ENCODE peak calls at places on chromosome 3, in nine cellular contexts. V is upper lobe of left lung; L is Peyer's patch; Y is left lung; A is fibroblast of lung; P is CD8-positive, alpha-beta memory T cell; X is colonic mucosa; H is astrocyte; R is CD4-positive, alpha-beta memory T cell. U is an unnamed sample. For H3K36me3, the result is how much of the 10 kb centered on the place peaks cover.

GRCh38 chr3:76735153-76735552 is 304.7 kb upstream of the ROBO2 start:
- DNase-seq in V (no peak), L (no peak), Y (no peak), A (no peak), P (no peak), X (no peak), H (no peak), R (no peak), U (peak)

GRCh38 chr3:52437326-52438103 is 7.4 kb downstream of the SEMA3G start:
- DNase-seq in V (peak), L (peak), Y (peak), A (no peak), P (no peak), X (peak), H (no peak), R (no peak), U (no peak)

GRCh38 chr3:119790369-119790768 is 8.5 kb downstream of the NR1I2 start:
- DNase-seq in V (no peak), L (no peak), Y (no peak), A (no peak), P (no peak), X (no peak), H (no peak), R (no peak), U (no peak)

GRCh38 chr3:139113766-139114165 is 69.1 kb upstream of the PRR23C start:
- DNase-seq in V (no peak), L (no peak), Y (no peak), A (no peak), P (no peak), X (no peak), H (no peak), R (no peak), U (no peak)

GRCh38 chr3:59186735-59187134 is 136.9 kb upstream of the CFAP20DC start:
- DNase-seq in V (no peak), L (no peak), Y (no peak), A (no peak), P (no peak), X (no peak), H (no peak), R (no peak), U (no peak)

GRCh38 chr3:31959951-31960792 is 20.9 kb downstream of the OSBPL10 start:
- DNase-seq in V (no peak), L (no peak), Y (no peak), A (peak), P (no peak), X (peak), H (peak), R (no peak), U (no peak)

GRCh38 chr3:170734043-170734736 is 135.8 kb downstream of the RPL22L1 start:
- DNase-seq in V (no peak), L (no peak), Y (no peak), A (no peak), P (no peak), X (no peak), H (no peak), R (no peak), U (no peak)

GRCh38 chr3:61821823-61822251 is 260.5 kb downstream of the PTPRG start:
- DNase-seq in V (no peak), L (no peak), Y (no peak), A (peak), P (no peak), X (no peak), H (peak), R (no peak), U (no peak)

GRCh38 chr3:195897081-195897852 is 11.1 kb downstream of the TNK2 start:
- DNase-seq in V (peak), L (no peak), Y (no peak), A (peak), P (no peak), X (no peak), H (peak), R (no peak), U (no peak)

GRCh38 chr3:131503328-131503650 is 518 bp upstream of the MRPL3 start:
- DNase-seq in V (no peak), L (no peak), Y (no peak), A (no peak), P (no peak), X (no peak), H (no peak), R (no peak), U (no peak)

GRCh38 chr3:188211476-188211875 is 57.5 kb downstream of the LPP start:
- DNase-seq in V (no peak), L (no peak), Y (no peak), A (peak), P (no peak), X (no peak), H (peak), R (no peak), U (no peak)

GRCh38 chr3:56309465-56309864 is 158.8 kb downstream of the ERC2 start:
- DNase-seq in V (no peak), L (no peak), Y (no peak), A (no peak), P (no peak), X (no peak), H (no peak), R (no peak), U (no peak)

GRCh38 chr3:118987466-118987865 is 47.2 kb downstream of the IGSF11 start:
- DNase-seq in V (no peak), L (no peak), Y (peak), A (peak), P (no peak), X (peak), H (peak), R (no peak), U (peak)

GRCh38 chr3:149277338-149277813 is 55.7 kb upstream of the CP start:
- DNase-seq in V (no peak), L (no peak), Y (no peak), A (peak), P (no peak), X (peak), H (peak), R (peak), U (no peak)

DNA sequence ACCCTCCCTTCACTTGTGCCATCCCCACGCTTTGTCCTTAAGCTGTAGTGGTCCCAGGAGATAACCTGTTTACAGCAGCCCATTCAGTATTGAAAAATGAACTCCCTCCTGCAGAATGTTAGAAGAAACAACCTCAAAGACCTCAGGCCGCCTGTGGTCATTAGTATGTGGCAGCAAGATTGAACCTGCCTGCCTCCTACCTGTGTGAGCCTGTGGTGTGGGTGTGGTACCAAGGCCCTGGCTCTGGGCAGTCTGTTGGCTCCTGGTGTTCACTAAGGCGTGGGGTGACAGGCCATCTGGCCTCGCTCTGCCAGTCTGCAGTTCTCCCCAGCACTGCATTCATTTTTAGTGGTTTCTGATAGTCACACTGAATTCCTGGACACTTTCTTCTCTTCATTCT is 21.0 kb downstream of the LSM3 start:
- DNase-seq in V (no peak), L (no peak), Y (no peak), A (no peak), P (no peak), X (no peak), H (no peak), R (no peak), U (no peak)
- H3K36me3 ChIP-seq in V (under half), L (under half), Y (under half), A (under half), P (under half), X (under half), H (under half), R (under half), U (under half)

GRCh38 chr3:65811917-65812316 is 226.8 kb downstream of the MAGI1 start:
- DNase-seq in V (no peak), L (no peak), Y (no peak), A (peak), P (no peak), X (no peak), H (peak), R (no peak), U (no peak)

GRCh38 chr3:65810277-65810676 is 228.4 kb downstream of the MAGI1 start:
- DNase-seq in V (no peak), L (no peak), Y (no peak), A (no peak), P (no peak), X (no peak), H (no peak), R (no peak), U (no peak)

GRCh38 chr3:65808407-65808806 is 230.3 kb downstream of the MAGI1 start:
- DNase-seq in V (no peak), L (no peak), Y (no peak), A (no peak), P (no peak), X (no peak), H (no peak), R (no peak), U (no peak)

GRCh38 chr3:65809641-65810150 is 229.0 kb downstream of the MAGI1 start:
- DNase-seq in V (no peak), L (no peak), Y (no peak), A (no peak), P (no peak), X (no peak), H (no peak), R (no peak), U (no peak)

GRCh38 chr3:65811050-65811766 is 227.5 kb downstream of the MAGI1 start:
- DNase-seq in V (no peak), L (no peak), Y (no peak), A (peak), P (no peak), X (no peak), H (peak), R (no peak), U (no peak)
- H3K27ac ChIP-seq in V (no peak), L (no peak), Y (no peak), A (no peak), P (no peak), X (no peak), H (peak), R (no peak), U (no peak)

GRCh38 chr3:185654758-185655145 is 68.7 kb downstream of the SENP2 start:
- DNase-seq in V (no peak), L (no peak), Y (no peak), A (no peak), P (no peak), X (no peak), H (no peak), R (no peak), U (no peak)

GRCh38 chr3:185655426-185656320 is 69.6 kb downstream of the SENP2 start:
- DNase-seq in V (peak), L (no peak), Y (no peak), A (no peak), P (no peak), X (no peak), H (no peak), R (no peak), U (no peak)

GRCh38 chr3:185657691-185658503 is 71.8 kb downstream of the SENP2 start:
- DNase-seq in V (no peak), L (no peak), Y (no peak), A (no peak), P (no peak), X (no peak), H (no peak), R (no peak), U (no peak)

GRCh38 chr3:185657211-185657610 is 71.1 kb downstream of the SENP2 start:
- DNase-seq in V (no peak), L (no peak), Y (no peak), A (no peak), P (no peak), X (no peak), H (no peak), R (no peak), U (no peak)

GRCh38 chr3:185656321-185656840 is 70.3 kb downstream of the SENP2 start:
- DNase-seq in V (no peak), L (no peak), Y (no peak), A (peak), P (no peak), X (no peak), H (peak), R (no peak), U (peak)
- H3K36me3 ChIP-seq in V (under half), L (under half), Y (under half), A (under half), P (under half), X (under half), H (under half), R (under half), U (under half)

GRCh38 chr3:189941679-189942078 is 179.0 kb downstream of the P3H2 start:
- DNase-seq in V (no peak), L (no peak), Y (no peak), A (peak), P (no peak), X (no peak), H (peak), R (no peak), U (peak)
- H3K27ac ChIP-seq in V (no peak), L (no peak), Y (no peak), A (no peak), P (no peak), X (peak), H (peak), R (no peak), U (peak)

GRCh38 chr3:50354186-50354764 is 3.6 kb downstream of the CYB561D2 start:
- DNase-seq in V (no peak), L (no peak), Y (no peak), A (no peak), P (no peak), X (no peak), H (no peak), R (no peak), U (no peak)

GRCh38 chr3:50356553-50356952 is 2.8 kb downstream of the TMEM115 start:
- DNase-seq in V (no peak), L (peak), Y (no peak), A (no peak), P (no peak), X (peak), H (no peak), R (no peak), U (peak)

GRCh38 chr3:50353231-50354004 is 2.8 kb downstream of the CYB561D2 start:
- DNase-seq in V (peak), L (no peak), Y (no peak), A (no peak), P (no peak), X (no peak), H (no peak), R (no peak), U (no peak)

GRCh38 chr3:50355829-50356552 is 3.3 kb downstream of the TMEM115 start:
- DNase-seq in V (no peak), L (no peak), Y (no peak), A (no peak), P (no peak), X (no peak), H (no peak), R (no peak), U (no peak)

GRCh38 chr3:50354850-50355249 is 4.2 kb downstream of the CYB561D2 start:
- DNase-seq in V (no peak), L (no peak), Y (no peak), A (no peak), P (no peak), X (no peak), H (no peak), R (no peak), U (no peak)
- H3K36me3 ChIP-seq in V (under half), L (under half), Y (under half), A (under half), P (under half), X (under half), H (under half), R (under half), U (under half)

GRCh38 chr3:43217633-43218032 is 68.7 kb upstream of the SNRK start:
- DNase-seq in V (no peak), L (no peak), Y (no peak), A (no peak), P (no peak), X (no peak), H (no peak), R (no peak), U (no peak)

GRCh38 chr3:43218921-43219320 is 67.4 kb upstream of the SNRK start:
- DNase-seq in V (no peak), L (no peak), Y (no peak), A (no peak), P (no peak), X (no peak), H (no peak), R (no peak), U (no peak)

GRCh38 chr3:43215684-43216336 is 70.5 kb upstream of the SNRK start:
- DNase-seq in V (no peak), L (no peak), Y (no peak), A (no peak), P (no peak), X (no peak), H (no peak), R (no peak), U (no peak)

GRCh38 chr3:43217206-43217605 is 69.1 kb upstream of the SNRK start:
- DNase-seq in V (no peak), L (no peak), Y (no peak), A (no peak), P (no peak), X (no peak), H (no peak), R (no peak), U (no peak)

DNA sequence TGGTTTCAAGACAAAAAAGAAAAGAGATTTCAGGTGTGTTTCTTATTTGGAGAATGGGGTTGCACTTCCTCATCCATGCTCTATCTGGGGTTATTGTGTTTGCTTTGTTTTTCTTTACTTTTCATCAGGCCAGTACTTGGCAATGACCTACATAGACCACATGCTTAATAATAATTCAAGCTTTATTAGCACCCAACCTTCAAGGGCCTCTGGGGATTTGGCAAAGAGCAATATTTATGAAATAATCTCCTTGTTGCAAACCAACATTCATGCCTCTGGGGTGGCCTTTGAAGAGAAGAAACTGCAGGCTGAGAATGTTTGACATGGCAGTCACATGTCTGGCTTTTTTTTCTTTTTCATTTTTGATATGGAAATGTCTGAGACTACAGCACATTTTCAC is 68.2 kb upstream of the SNRK start:
- DNase-seq in V (no peak), L (no peak), Y (no peak), A (no peak), P (no peak), X (no peak), H (no peak), R (no peak), U (no peak)
- H3K27ac ChIP-seq in V (no peak), L (no peak), Y (no peak), A (no peak), P (no peak), X (no peak), H (no peak), R (no peak), U (no peak)

DNA sequence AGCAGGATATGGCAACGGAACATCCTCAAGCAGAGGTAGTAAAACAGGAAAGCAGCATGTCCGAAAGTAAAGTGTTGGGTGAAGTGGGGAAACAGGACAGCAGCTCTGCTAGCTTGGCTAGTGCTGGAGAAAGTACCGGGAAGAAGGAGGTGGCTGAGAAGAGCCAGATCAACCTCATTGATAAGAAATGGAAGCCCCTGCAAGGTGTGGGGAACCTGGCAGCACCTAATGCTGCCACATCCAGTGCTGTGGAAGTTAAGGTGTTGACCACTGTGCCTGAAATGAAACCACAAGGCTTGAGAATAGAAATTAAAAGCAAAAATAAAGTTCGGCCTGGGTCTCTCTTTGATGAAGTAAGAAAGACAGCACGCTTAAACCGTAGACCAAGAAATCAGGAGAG is 14.3 kb upstream of the ZBTB47 start:
- DNase-seq in V (no peak), L (no peak), Y (no peak), A (no peak), P (no peak), X (no peak), H (no peak), R (no peak), U (no peak)
- H3K36me3 ChIP-seq in V (half or more), L (half or more), Y (half or more), A (under half), P (half or more), X (under half), H (half or more), R (half or more), U (under half)

GRCh38 chr3:172688588-172688987 is 22.3 kb downstream of the NCEH1 start:
- DNase-seq in V (no peak), L (no peak), Y (no peak), A (no peak), P (no peak), X (no peak), H (no peak), R (no peak), U (no peak)

GRCh38 chr3:172690936-172691335 is 19.9 kb downstream of the NCEH1 start:
- DNase-seq in V (no peak), L (no peak), Y (no peak), A (no peak), P (no peak), X (no peak), H (no peak), R (no peak), U (no peak)

GRCh38 chr3:172680684-172681083 is 30.2 kb downstream of the NCEH1 start:
- DNase-seq in V (no peak), L (no peak), Y (no peak), A (peak), P (no peak), X (no peak), H (peak), R (no peak), U (no peak)

GRCh38 chr3:172687501-172687900 is 23.4 kb downstream of the NCEH1 start:
- DNase-seq in V (no peak), L (no peak), Y (no peak), A (peak), P (no peak), X (no peak), H (peak), R (no peak), U (no peak)

GRCh38 chr3:172685331-172686214 is 25.3 kb downstream of the NCEH1 start:
- DNase-seq in V (no peak), L (no peak), Y (no peak), A (peak), P (no peak), X (no peak), H (no peak), R (no peak), U (no peak)
- H3K27ac ChIP-seq in V (no peak), L (no peak), Y (no peak), A (no peak), P (no peak), X (no peak), H (no peak), R (no peak), U (no peak)